ENCODE peak calls at places on chromosomes 16 and 17, in five cellular contexts. One of them, this sample, is unnamed.

GRCh38 chr16:81669473-81670350 is 109.4 kb upstream of the PLCG2 start:
- DNase-seq in AG09309: no peak
- DNase-seq in bronchial epithelial cell: no peak
- DNase-seq in lung: no peak
- DNase-seq in choroid plexus epithelial cell: no peak
- DNase-seq in this sample: no peak

GRCh38 chr16:10824111-10824893 is 5.7 kb upstream of the TVP23A start:
- DNase-seq in lung: peak
- DNase-seq in choroid plexus epithelial cell: no peak
- DNase-seq in bronchial epithelial cell: no peak
- DNase-seq in AG09309: no peak
- DNase-seq in this sample: peak

GRCh38 chr17:56597495-56597990 is 4.0 kb downstream of the NOG start:
- DNase-seq in choroid plexus epithelial cell: no peak
- DNase-seq in AG09309: no peak
- DNase-seq in bronchial epithelial cell: no peak
- DNase-seq in lung: no peak
- DNase-seq in this sample: no peak

GRCh38 chr17:7440113-7440822 is 956 bp downstream of the FGF11 start:
- DNase-seq in AG09309: no peak
- DNase-seq in choroid plexus epithelial cell: no peak
- DNase-seq in lung: no peak
- DNase-seq in bronchial epithelial cell: peak
- DNase-seq in this sample: peak

GRCh38 chr16:11208916-11209665 is 46.9 kb downstream of the SOCS1 start:
- DNase-seq in choroid plexus epithelial cell: no peak
- DNase-seq in lung: no peak
- DNase-seq in bronchial epithelial cell: peak
- DNase-seq in AG09309: no peak
- DNase-seq in this sample: peak

GRCh38 chr17:82020874-82021727 is 1.6 kb downstream of the CENPX start:
- DNase-seq in AG09309: peak
- DNase-seq in choroid plexus epithelial cell: peak
- DNase-seq in lung: peak
- DNase-seq in bronchial epithelial cell: peak
- DNase-seq in this sample: peak

GRCh38 chr17:63578027-63578768 is 22.5 kb upstream of the TACO1 start:
- DNase-seq in AG09309: no peak
- DNase-seq in lung: no peak
- DNase-seq in bronchial epithelial cell: no peak
- DNase-seq in choroid plexus epithelial cell: no peak
- DNase-seq in this sample: no peak

GRCh38 chr16:22687031-22687530 is 126.9 kb upstream of the HS3ST2 start:
- DNase-seq in AG09309: no peak
- DNase-seq in lung: no peak
- DNase-seq in bronchial epithelial cell: no peak
- DNase-seq in choroid plexus epithelial cell: no peak
- DNase-seq in this sample: no peak

GRCh38 chr17:77503916-77504651 is 363.3 kb downstream of the SEC14L1 start:
- DNase-seq in bronchial epithelial cell: no peak
- DNase-seq in AG09309: no peak
- DNase-seq in lung: no peak
- DNase-seq in choroid plexus epithelial cell: no peak
- DNase-seq in this sample: no peak

GRCh38 chr16:61836804-61837398 is 199.3 kb downstream of the CDH8 start:
- DNase-seq in AG09309: no peak
- DNase-seq in choroid plexus epithelial cell: no peak
- DNase-seq in lung: no peak
- DNase-seq in bronchial epithelial cell: no peak
- DNase-seq in this sample: no peak

GRCh38 chr16:9682320-9682719 is 499.9 kb downstream of the GRIN2A start:
- DNase-seq in AG09309: no peak
- DNase-seq in choroid plexus epithelial cell: no peak
- DNase-seq in lung: no peak
- DNase-seq in bronchial epithelial cell: no peak
- DNase-seq in this sample: no peak

DNA sequence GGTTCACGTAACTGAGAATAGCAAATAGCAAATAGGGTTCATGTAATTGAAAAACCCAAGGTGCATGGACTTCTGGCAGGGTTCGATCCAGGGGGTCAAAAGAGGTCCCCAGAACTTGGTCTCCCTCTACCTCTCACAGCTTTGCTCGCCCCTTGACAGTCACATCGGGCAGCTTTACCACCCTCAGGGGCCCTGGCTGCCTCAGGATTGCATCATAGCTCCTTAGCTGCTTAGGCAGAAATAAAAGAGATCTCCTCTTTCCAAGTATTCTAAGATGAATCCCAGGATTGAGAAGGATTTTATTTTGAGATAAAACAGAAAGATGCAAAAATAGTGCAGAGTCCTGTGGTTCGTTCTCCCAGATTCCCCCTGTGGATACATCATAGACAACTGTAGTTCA is 12.7 kb downstream of the ADGRG3 start:
- DNase-seq in bronchial epithelial cell: no peak
- DNase-seq in lung: no peak
- DNase-seq in choroid plexus epithelial cell: no peak
- DNase-seq in AG09309: no peak
- DNase-seq in this sample: no peak
- H3K4me3 ChIP-seq in bronchial epithelial cell: no peak
- H3K4me3 ChIP-seq in lung: no peak
- H3K4me3 ChIP-seq in choroid plexus epithelial cell: no peak
- H3K4me3 ChIP-seq in AG09309: no peak
- H3K4me3 ChIP-seq in this sample: no peak

GRCh38 chr17:43871947-43872690 is 25.1 kb downstream of the CD300LG start:
- DNase-seq in lung: peak
- DNase-seq in choroid plexus epithelial cell: no peak
- DNase-seq in bronchial epithelial cell: peak
- DNase-seq in AG09309: no peak
- DNase-seq in this sample: peak
- H3K4me3 ChIP-seq in lung: no peak
- H3K4me3 ChIP-seq in choroid plexus epithelial cell: no peak
- H3K4me3 ChIP-seq in bronchial epithelial cell: no peak
- H3K4me3 ChIP-seq in AG09309: no peak
- H3K4me3 ChIP-seq in this sample: peak

DNA sequence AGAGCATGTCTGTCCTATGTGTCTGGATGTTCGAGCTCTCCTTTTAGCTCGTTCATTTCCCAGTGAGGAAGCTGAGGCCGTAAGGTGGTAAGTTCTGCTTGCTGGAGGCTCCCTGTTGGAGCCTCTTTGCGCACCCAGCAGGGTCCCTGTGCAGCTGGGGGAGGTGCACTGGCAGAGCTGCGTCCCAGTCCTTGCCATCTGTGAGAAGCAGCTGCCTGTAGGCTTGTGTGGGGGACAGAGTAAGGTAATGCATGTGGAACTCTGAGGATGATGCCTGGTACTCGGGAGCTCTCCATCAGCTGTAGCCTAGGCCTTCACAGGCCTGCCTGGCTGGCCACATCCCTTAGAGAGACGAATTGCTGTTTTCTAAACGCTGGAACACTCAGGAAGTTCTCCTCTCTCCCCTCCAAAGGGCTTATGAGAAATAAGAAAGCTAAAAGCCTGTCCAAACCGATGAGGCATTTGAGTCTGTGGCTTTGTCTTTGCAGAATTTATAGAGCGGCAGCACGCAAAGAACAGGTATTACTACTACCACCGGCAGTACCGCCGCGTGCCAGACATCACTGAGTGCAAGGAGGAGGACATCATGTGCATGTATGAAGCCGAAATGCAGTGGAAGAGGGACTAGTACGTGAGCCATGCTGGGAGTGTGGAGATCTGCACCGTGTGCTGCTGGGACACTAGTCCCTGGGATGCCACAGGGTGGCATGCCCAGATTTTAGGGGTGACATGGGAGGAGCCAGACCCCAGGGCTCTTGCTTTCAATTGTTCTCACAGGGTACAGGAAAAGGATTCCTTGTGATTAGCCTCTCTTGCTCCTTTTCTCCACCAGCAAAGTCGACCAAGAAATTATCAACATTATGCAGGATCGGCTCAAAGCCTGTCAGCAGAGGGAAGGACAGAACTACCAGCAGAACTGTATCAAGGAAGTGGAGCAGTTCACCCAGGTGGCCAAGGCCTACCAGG is 1.6 kb downstream of the NDUFB10 start:
- DNase-seq in lung: no peak
- DNase-seq in bronchial epithelial cell: no peak
- DNase-seq in choroid plexus epithelial cell: peak
- DNase-seq in AG09309: no peak
- DNase-seq in this sample: peak
- H3K4me3 ChIP-seq in lung: no peak
- H3K4me3 ChIP-seq in bronchial epithelial cell: no peak
- H3K4me3 ChIP-seq in choroid plexus epithelial cell: peak
- H3K4me3 ChIP-seq in AG09309: peak
- H3K4me3 ChIP-seq in this sample: peak

GRCh38 chr17:52148969-52149351 is 9.6 kb downstream of the CA10 start:
- DNase-seq in AG09309: no peak
- DNase-seq in bronchial epithelial cell: peak
- DNase-seq in lung: no peak
- DNase-seq in choroid plexus epithelial cell: peak
- DNase-seq in this sample: peak

GRCh38 chr17:52145496-52145895 is 13.0 kb downstream of the CA10 start:
- DNase-seq in lung: no peak
- DNase-seq in choroid plexus epithelial cell: peak
- DNase-seq in bronchial epithelial cell: peak
- DNase-seq in AG09309: no peak
- DNase-seq in this sample: peak

GRCh38 chr17:52147872-52148271 is 10.6 kb downstream of the CA10 start:
- DNase-seq in AG09309: no peak
- DNase-seq in bronchial epithelial cell: peak
- DNase-seq in lung: no peak
- DNase-seq in choroid plexus epithelial cell: peak
- DNase-seq in this sample: peak

GRCh38 chr17:52148288-52148968 is 10.1 kb downstream of the CA10 start:
- DNase-seq in choroid plexus epithelial cell: no peak
- DNase-seq in AG09309: no peak
- DNase-seq in lung: no peak
- DNase-seq in bronchial epithelial cell: peak
- DNase-seq in this sample: peak

DNA sequence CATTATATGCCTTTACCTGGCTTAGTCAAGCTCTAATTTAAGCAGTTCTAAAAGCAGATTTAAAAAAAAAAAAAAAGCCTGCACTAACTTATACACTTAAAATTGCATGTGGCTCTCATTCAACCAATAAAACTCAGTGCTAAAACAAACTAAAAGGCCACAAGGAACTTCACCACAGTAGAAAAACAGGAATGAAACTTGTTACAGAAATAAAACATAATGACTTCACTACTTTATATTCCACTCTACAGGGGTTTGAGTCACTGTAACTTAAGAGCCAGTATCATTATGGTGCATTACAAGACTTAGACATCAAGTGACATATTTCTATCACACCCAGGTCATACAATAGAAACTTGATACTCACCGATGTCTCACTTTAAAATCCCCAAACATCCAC is 11.1 kb downstream of the CA10 start:
- DNase-seq in bronchial epithelial cell: peak
- DNase-seq in AG09309: no peak
- DNase-seq in lung: no peak
- DNase-seq in choroid plexus epithelial cell: no peak
- DNase-seq in this sample: peak
- H3K4me3 ChIP-seq in bronchial epithelial cell: no peak
- H3K4me3 ChIP-seq in AG09309: no peak
- H3K4me3 ChIP-seq in lung: no peak
- H3K4me3 ChIP-seq in choroid plexus epithelial cell: no peak
- H3K4me3 ChIP-seq in this sample: no peak

GRCh38 chr16:68792465-68793324 is 50.6 kb upstream of the TANGO6 start:
- DNase-seq in bronchial epithelial cell: peak
- DNase-seq in AG09309: peak
- DNase-seq in lung: no peak
- DNase-seq in choroid plexus epithelial cell: peak
- DNase-seq in this sample: peak
- H3K4me3 ChIP-seq in bronchial epithelial cell: no peak
- H3K4me3 ChIP-seq in AG09309: no peak
- H3K4me3 ChIP-seq in lung: no peak
- H3K4me3 ChIP-seq in choroid plexus epithelial cell: no peak
- H3K4me3 ChIP-seq in this sample: no peak